ENCODE peak calls at places on chromosome 21, in six cellular contexts. One of them, this sample, is unnamed.
A peak's percentile ranks its signal among the peaks of the same experiment; 100 is the strongest.

GRCh38 chr21:17428484-17428869 is 84.4 kb upstream of the CXADR start:
- DNase-seq in ovary: no peak
- DNase-seq in A549: no peak
- DNase-seq in kidney: no peak
- DNase-seq in lower lobe of right lung: no peak
- DNase-seq in OCI-LY7: peak; percentile 89
- DNase-seq in this sample: no peak

GRCh38 chr21:36005018-36005417 is 55.3 kb downstream of the SETD4 start:
- DNase-seq in ovary: no peak
- DNase-seq in lower lobe of right lung: no peak
- DNase-seq in OCI-LY7: no peak
- DNase-seq in kidney: peak; percentile 71
- DNase-seq in A549: no peak
- DNase-seq in this sample: no peak

GRCh38 chr21:34642211-34643075 is 26.4 kb upstream of the CLIC6 start:
- DNase-seq in OCI-LY7: peak; percentile 68
- DNase-seq in lower lobe of right lung: no peak
- DNase-seq in kidney: no peak
- DNase-seq in ovary: no peak
- DNase-seq in A549: no peak
- DNase-seq in this sample: no peak

GRCh38 chr21:35932232-35932911 is 128.0 kb downstream of the SETD4 start:
- DNase-seq in lower lobe of right lung: peak; percentile 48
- DNase-seq in A549: no peak
- DNase-seq in kidney: no peak
- DNase-seq in OCI-LY7: peak; percentile 91
- DNase-seq in ovary: peak; percentile 24
- DNase-seq in this sample: no peak

GRCh38 chr21:22189278-22189677 is 1191.1 kb downstream of the NCAM2 start:
- DNase-seq in lower lobe of right lung: no peak
- DNase-seq in OCI-LY7: no peak
- DNase-seq in A549: no peak
- DNase-seq in ovary: no peak
- DNase-seq in kidney: no peak
- DNase-seq in this sample: no peak

GRCh38 chr21:44965251-44966022 is 25.6 kb downstream of the SLX9 start:
- DNase-seq in kidney: peak; percentile 51
- DNase-seq in A549: no peak
- DNase-seq in lower lobe of right lung: peak; percentile 35
- DNase-seq in ovary: no peak
- DNase-seq in OCI-LY7: no peak
- DNase-seq in this sample: no peak

GRCh38 chr21:37153935-37154350 is 80.9 kb downstream of the TTC3 start:
- DNase-seq in OCI-LY7: no peak
- DNase-seq in lower lobe of right lung: no peak
- DNase-seq in kidney: no peak
- DNase-seq in A549: no peak
- DNase-seq in ovary: peak; percentile 64
- DNase-seq in this sample: no peak

GRCh38 chr21:38236232-38236631 is 20.6 kb upstream of the KCNJ15 start:
- DNase-seq in lower lobe of right lung: no peak
- DNase-seq in kidney: no peak
- DNase-seq in ovary: no peak
- DNase-seq in A549: no peak
- DNase-seq in OCI-LY7: no peak
- DNase-seq in this sample: no peak

GRCh38 chr21:14759285-14759684 is 213.2 kb upstream of the SAMSN1 start:
- DNase-seq in OCI-LY7: no peak
- DNase-seq in kidney: no peak
- DNase-seq in ovary: no peak
- DNase-seq in lower lobe of right lung: no peak
- DNase-seq in A549: no peak
- DNase-seq in this sample: no peak

GRCh38 chr21:39258207-39258606 is 55.2 kb downstream of the BRWD1 start:
- DNase-seq in A549: no peak
- DNase-seq in OCI-LY7: no peak
- DNase-seq in ovary: no peak
- DNase-seq in lower lobe of right lung: no peak
- DNase-seq in kidney: no peak
- DNase-seq in this sample: no peak

GRCh38 chr21:37263827-37264226 is 3.3 kb downstream of the VPS26C start:
- DNase-seq in ovary: no peak
- DNase-seq in kidney: no peak
- DNase-seq in lower lobe of right lung: no peak
- DNase-seq in A549: no peak
- DNase-seq in OCI-LY7: no peak
- DNase-seq in this sample: no peak

GRCh38 chr21:29490016-29490415 is 191.3 kb downstream of the BACH1 start:
- DNase-seq in OCI-LY7: no peak
- DNase-seq in kidney: no peak
- DNase-seq in lower lobe of right lung: no peak
- DNase-seq in A549: no peak
- DNase-seq in ovary: no peak
- DNase-seq in this sample: no peak

GRCh38 chr21:45224189-45224938 is 63.3 kb downstream of the POFUT2 start:
- DNase-seq in lower lobe of right lung: no peak
- DNase-seq in ovary: no peak
- DNase-seq in kidney: peak; percentile 84
- DNase-seq in A549: no peak
- DNase-seq in OCI-LY7: no peak
- DNase-seq in this sample: peak; percentile 85

GRCh38 chr21:15514073-15514946 is 215.5 kb upstream of the USP25 start:
- DNase-seq in lower lobe of right lung: no peak
- DNase-seq in kidney: no peak
- DNase-seq in OCI-LY7: peak; percentile 84
- DNase-seq in A549: no peak
- DNase-seq in ovary: no peak
- DNase-seq in this sample: no peak

GRCh38 chr21:32007461-32007860 is 134.6 kb downstream of the HUNK start:
- DNase-seq in OCI-LY7: no peak
- DNase-seq in ovary: no peak
- DNase-seq in kidney: no peak
- DNase-seq in lower lobe of right lung: no peak
- DNase-seq in A549: peak; percentile 18
- DNase-seq in this sample: no peak

GRCh38 chr21:28714795-28715464 is 277.7 kb downstream of the LTN1 start:
- DNase-seq in kidney: no peak
- DNase-seq in A549: no peak
- DNase-seq in OCI-LY7: no peak
- DNase-seq in lower lobe of right lung: no peak
- DNase-seq in ovary: no peak
- DNase-seq in this sample: no peak

GRCh38 chr21:42845296-42845965 is 33.9 kb downstream of the WDR4 start:
- DNase-seq in A549: no peak
- DNase-seq in OCI-LY7: no peak
- DNase-seq in lower lobe of right lung: peak; percentile 57
- DNase-seq in ovary: peak; percentile 8
- DNase-seq in kidney: peak; percentile 77
- DNase-seq in this sample: peak; percentile 56

GRCh38 chr21:37193006-37193405 is 74.1 kb downstream of the VPS26C start:
- DNase-seq in lower lobe of right lung: no peak
- DNase-seq in OCI-LY7: no peak
- DNase-seq in kidney: no peak
- DNase-seq in A549: no peak
- DNase-seq in ovary: no peak
- DNase-seq in this sample: no peak

GRCh38 chr21:37542512-37542911 is 175.9 kb downstream of the DYRK1A start:
- DNase-seq in kidney: no peak
- DNase-seq in A549: no peak
- DNase-seq in OCI-LY7: no peak
- DNase-seq in ovary: no peak
- DNase-seq in lower lobe of right lung: no peak
- DNase-seq in this sample: no peak

GRCh38 chr21:31566061-31566460 is 93.4 kb upstream of the SOD1 start:
- DNase-seq in kidney: no peak
- DNase-seq in lower lobe of right lung: no peak
- DNase-seq in ovary: no peak
- DNase-seq in OCI-LY7: peak; percentile 15
- DNase-seq in A549: no peak
- DNase-seq in this sample: no peak

GRCh38 chr21:15195768-15196167 is 131.0 kb upstream of the NRIP1 start:
- DNase-seq in kidney: no peak
- DNase-seq in OCI-LY7: no peak
- DNase-seq in lower lobe of right lung: no peak
- DNase-seq in A549: no peak
- DNase-seq in ovary: no peak
- DNase-seq in this sample: no peak

GRCh38 chr21:43864806-43865470 is at the start of gene AGPAT3:
- DNase-seq in A549: no peak
- DNase-seq in kidney: no peak
- DNase-seq in ovary: no peak
- DNase-seq in OCI-LY7: peak; percentile 41
- DNase-seq in lower lobe of right lung: no peak
- DNase-seq in this sample: no peak
- H3K27ac ChIP-seq in A549: peak within 1 kb of the TSS; percentile 97
- H3K27ac ChIP-seq in kidney: peak within 1 kb of the TSS; percentile 82
- H3K27ac ChIP-seq in ovary: peak within 1 kb of the TSS; percentile 89
- H3K27ac ChIP-seq in OCI-LY7: peak within 1 kb of the TSS; percentile 15
- H3K27ac ChIP-seq in lower lobe of right lung: peak within 1 kb of the TSS; percentile 88
- H3K27ac ChIP-seq in this sample: peak within 1 kb of the TSS; percentile 79

GRCh38 chr21:41777934-41778815 is 11.3 kb upstream of the RIPK4 start:
- DNase-seq in lower lobe of right lung: peak; percentile 89
- DNase-seq in A549: no peak
- DNase-seq in OCI-LY7: peak; percentile 28
- DNase-seq in ovary: peak; percentile 83
- DNase-seq in kidney: peak; percentile 94
- DNase-seq in this sample: peak; percentile 84
- TF ChIP-seq CTCF in lower lobe of right lung: peak; percentile 95
- TF ChIP-seq CTCF in A549: peak; percentile 62
- TF ChIP-seq CTCF in OCI-LY7: peak; percentile 71
- TF ChIP-seq CTCF in ovary: peak; percentile 84
- TF ChIP-seq CTCF in kidney: peak; percentile 92
- TF ChIP-seq CTCF in this sample: peak; percentile 94

GRCh38 chr21:33198346-33199135 is 31.2 kb upstream of the IFNAR2 start:
- DNase-seq in kidney: no peak
- DNase-seq in A549: no peak
- DNase-seq in lower lobe of right lung: peak; percentile 76
- DNase-seq in ovary: peak; percentile 27
- DNase-seq in OCI-LY7: no peak
- DNase-seq in this sample: no peak
- H3K27ac ChIP-seq in kidney: no peak overlapping the region
- H3K27ac ChIP-seq in A549: no peak overlapping the region
- H3K27ac ChIP-seq in lower lobe of right lung: peak overlapping the region; percentile 73
- H3K27ac ChIP-seq in ovary: no peak overlapping the region
- H3K27ac ChIP-seq in OCI-LY7: no peak overlapping the region
- H3K27ac ChIP-seq in this sample: no peak overlapping the region

GRCh38 chr21:46324390-46325072 is 575 bp downstream of the PCNT start:
- DNase-seq in ovary: peak; percentile 85
- DNase-seq in OCI-LY7: peak; percentile 90
- DNase-seq in lower lobe of right lung: peak; percentile 89
- DNase-seq in kidney: peak; percentile 96
- DNase-seq in A549: peak; percentile 44
- DNase-seq in this sample: peak; percentile 83

GRCh38 chr21:46325073-46325912 is 1.3 kb downstream of the PCNT start:
- DNase-seq in ovary: peak; percentile 41
- DNase-seq in kidney: peak; percentile 86
- DNase-seq in lower lobe of right lung: peak; percentile 64
- DNase-seq in A549: peak; percentile 65
- DNase-seq in OCI-LY7: peak; percentile 60
- DNase-seq in this sample: no peak

GRCh38 chr21:46328151-46328550 is 4.2 kb downstream of the PCNT start:
- DNase-seq in OCI-LY7: no peak
- DNase-seq in ovary: no peak
- DNase-seq in kidney: no peak
- DNase-seq in lower lobe of right lung: no peak
- DNase-seq in A549: no peak
- DNase-seq in this sample: no peak

GRCh38 chr21:46327711-46328110 is 3.8 kb downstream of the PCNT start:
- DNase-seq in ovary: no peak
- DNase-seq in OCI-LY7: no peak
- DNase-seq in lower lobe of right lung: no peak
- DNase-seq in A549: no peak
- DNase-seq in kidney: no peak
- DNase-seq in this sample: no peak

DNA sequence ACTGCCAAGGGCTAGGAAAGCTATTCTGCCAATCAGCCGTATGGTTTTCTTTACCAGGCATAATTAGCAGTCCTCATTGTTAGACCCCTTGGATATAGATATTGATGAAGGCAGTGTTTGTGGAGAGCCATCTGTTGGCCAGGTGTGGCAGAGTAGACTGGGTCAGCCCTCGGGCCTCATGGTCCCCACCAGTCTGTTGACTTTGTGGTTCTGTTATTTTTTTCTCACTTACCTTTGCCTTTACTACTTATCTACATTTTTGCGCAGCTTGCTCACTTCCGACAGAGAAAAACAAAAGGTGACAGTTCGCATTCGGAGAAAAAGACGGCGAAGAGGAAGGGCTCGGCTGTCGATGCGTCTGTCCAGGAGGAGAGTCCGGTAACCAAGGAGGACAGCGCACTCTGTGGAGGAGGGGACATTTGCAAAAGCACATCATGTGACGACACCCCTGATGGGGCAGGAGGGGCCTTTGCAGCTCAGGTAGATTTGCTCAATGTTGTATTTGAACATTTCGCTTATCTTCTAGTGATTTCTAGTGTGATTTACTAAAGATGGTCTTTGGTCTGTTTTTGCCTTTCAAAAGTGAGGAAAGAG is 2.3 kb downstream of the PCNT start:
- DNase-seq in OCI-LY7: no peak
- DNase-seq in lower lobe of right lung: no peak
- DNase-seq in ovary: no peak
- DNase-seq in A549: no peak
- DNase-seq in kidney: no peak
- DNase-seq in this sample: no peak
- TF ChIP-seq CTCF in OCI-LY7: peak; percentile 71
- TF ChIP-seq CTCF in lower lobe of right lung: no peak
- TF ChIP-seq CTCF in ovary: no peak
- TF ChIP-seq CTCF in A549: no peak
- TF ChIP-seq CTCF in kidney: no peak
- TF ChIP-seq CTCF in this sample: peak; percentile 42